ENCODE peak calls at places on chromosomes 12 and 14, in seven cellular contexts. W is OCI-LY7; G is CD8-positive, alpha-beta memory T cell; Q is thoracic aorta; L is HCT116; Z is aorta; D is lower lobe of right lung. C is an unnamed sample.

GRCh38 chr12:44876554-44877275 is 600 bp upstream of the NELL2 start:
- DNase-seq in G (peak), W (peak), Q (no peak), D (no peak), Z (peak), L (no peak), C (peak)

GRCh38 chr12:106214576-106214975 is 33.2 kb downstream of the CKAP4 start:
- DNase-seq in Q (no peak), D (no peak), W (no peak), G (no peak), L (no peak), Z (no peak), C (no peak)

GRCh38 chr14:37597538-37598084 is 2.2 kb downstream of the TTC6 start:
- DNase-seq in Z (no peak), D (no peak), W (no peak), L (no peak), G (no peak), Q (no peak), C (no peak)

GRCh38 chr14:47555333-47555732 is 120.1 kb downstream of the MDGA2 start:
- DNase-seq in L (no peak), D (no peak), W (no peak), Z (no peak), Q (no peak), G (no peak), C (no peak)

GRCh38 chr12:57031228-57031670 is 14.9 kb upstream of the TAC3 start:
- DNase-seq in D (no peak), Q (no peak), L (peak), W (peak), Z (no peak), G (no peak), C (no peak)

GRCh38 chr12:113867258-113867657 is 98.9 kb downstream of the RBM19 start:
- DNase-seq in G (no peak), L (no peak), Q (no peak), D (no peak), W (no peak), Z (no peak), C (no peak)

GRCh38 chr12:1826401-1826800 is 6.0 kb downstream of the LRTM2 start:
- DNase-seq in W (no peak), Q (no peak), D (no peak), Z (no peak), G (no peak), L (no peak), C (no peak)

GRCh38 chr12:1851126-1851791 is 30.9 kb downstream of the LRTM2 start:
- DNase-seq in G (no peak), Z (no peak), Q (no peak), L (no peak), W (no peak), D (no peak), C (no peak)

GRCh38 chr12:24539646-24540045 is 409.3 kb downstream of the BCAT1 start:
- DNase-seq in Z (no peak), D (no peak), W (no peak), L (no peak), Q (no peak), G (no peak), C (no peak)

GRCh38 chr12:51579321-51579850 is 11.6 kb upstream of the SCN8A start:
- DNase-seq in D (no peak), W (no peak), G (no peak), Q (no peak), Z (no peak), L (no peak), C (no peak)

GRCh38 chr14:49882826-49883694 is 9.8 kb upstream of the ARF6 start:
- DNase-seq in D (no peak), Q (no peak), W (no peak), Z (no peak), L (no peak), G (no peak), C (no peak)

GRCh38 chr14:100620437-100621100 is 33.4 kb upstream of the BEGAIN start:
- DNase-seq in Q (no peak), W (no peak), L (no peak), G (no peak), Z (peak), D (no peak), C (no peak)

GRCh38 chr12:3129301-3130052 is 52.3 kb downstream of the TSPAN9 start:
- DNase-seq in D (no peak), W (no peak), Q (no peak), L (no peak), Z (no peak), G (no peak), C (no peak)

GRCh38 chr12:120669055-120669828 is 17.7 kb upstream of the MLEC start:
- DNase-seq in W (peak), Z (peak), L (no peak), G (no peak), D (peak), Q (no peak), C (no peak)

GRCh38 chr12:51636581-51636980 is 45.5 kb downstream of the SCN8A start:
- DNase-seq in W (no peak), Z (no peak), Q (no peak), G (no peak), L (no peak), D (no peak), C (no peak)

GRCh38 chr12:52389313-52390207 is 4.1 kb upstream of the KRT84 start:
- DNase-seq in W (no peak), L (no peak), Z (peak), D (no peak), Q (no peak), G (no peak), C (no peak)

GRCh38 chr14:24179961-24180726 is 8.3 kb downstream of the REC8 start:
- DNase-seq in L (no peak), W (no peak), Z (no peak), Q (no peak), G (no peak), D (no peak), C (no peak)

GRCh38 chr12:6819069-6820030 is 2.3 kb upstream of the GPR162 start:
- DNase-seq in Q (no peak), G (no peak), W (no peak), Z (peak), D (no peak), L (no peak), C (no peak)

GRCh38 chr14:99659333-99659741 is 14.4 kb downstream of the HHIPL1 start:
- DNase-seq in Z (no peak), L (no peak), Q (no peak), G (no peak), W (no peak), D (no peak), C (no peak)

GRCh38 chr14:52553002-52553670 is 500 bp downstream of the GPR137C start:
- DNase-seq in W (peak), Z (peak), D (peak), G (no peak), Q (no peak), L (no peak), C (peak)

GRCh38 chr12:13001725-13002040 is 1.6 kb upstream of the HEBP1 start:
- DNase-seq in Z (no peak), G (no peak), D (no peak), W (no peak), L (no peak), Q (no peak), C (no peak)

GRCh38 chr12:60014441-60014840 is 418.6 kb downstream of the SLC16A7 start:
- DNase-seq in D (no peak), W (no peak), Q (no peak), Z (no peak), G (no peak), L (no peak), C (no peak)

GRCh38 chr12:39622306-39622705 is 2.7 kb upstream of the ABCD2 start:
- DNase-seq in G (no peak), L (no peak), W (peak), Z (no peak), Q (no peak), D (no peak), C (no peak)

GRCh38 chr14:59529189-59529588 is 44.9 kb downstream of the JKAMP start:
- DNase-seq in W (no peak), Q (no peak), L (no peak), G (no peak), D (no peak), Z (no peak), C (no peak)

GRCh38 chr14:92471919-92472318 is 41.7 kb upstream of the RIN3 start:
- DNase-seq in Q (no peak), Z (no peak), L (peak), D (no peak), G (no peak), W (no peak), C (no peak)

DNA sequence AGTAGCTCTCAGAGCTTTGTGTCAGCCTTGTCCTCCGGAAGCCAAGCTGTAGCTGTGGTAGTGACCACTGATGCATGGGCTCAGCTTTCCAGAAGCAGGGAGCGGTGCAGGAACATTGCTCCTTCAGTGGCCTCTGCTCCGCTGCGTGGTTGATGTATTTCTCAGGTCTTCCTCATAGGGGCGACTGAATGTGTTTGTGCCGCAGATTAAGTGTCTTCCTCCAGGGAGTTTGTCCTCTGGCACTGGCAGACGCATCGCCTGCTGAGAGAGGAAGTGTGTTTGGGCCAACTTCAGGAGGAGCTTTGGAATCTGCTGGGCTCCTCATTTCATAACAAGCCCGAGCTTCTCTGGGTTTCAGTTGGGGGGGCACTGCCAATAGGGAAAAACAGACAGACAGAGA is 69.2 kb upstream of the PRIMA1 start:
- DNase-seq in D (no peak), G (no peak), Z (no peak), Q (no peak), W (no peak), L (peak), C (no peak)
- H3K27ac ChIP-seq in D (no peak), G (no peak), Z (no peak), Q (no peak), W (no peak), L (no peak), C (no peak)

GRCh38 chr14:73277376-73277775 is 40.1 kb downstream of the PAPLN start:
- DNase-seq in Q (no peak), D (no peak), W (no peak), L (no peak), Z (no peak), G (no peak), C (no peak)
- H3K27ac ChIP-seq in Q (no peak), D (no peak), W (no peak), L (no peak), Z (no peak), G (no peak), C (no peak)

DNA sequence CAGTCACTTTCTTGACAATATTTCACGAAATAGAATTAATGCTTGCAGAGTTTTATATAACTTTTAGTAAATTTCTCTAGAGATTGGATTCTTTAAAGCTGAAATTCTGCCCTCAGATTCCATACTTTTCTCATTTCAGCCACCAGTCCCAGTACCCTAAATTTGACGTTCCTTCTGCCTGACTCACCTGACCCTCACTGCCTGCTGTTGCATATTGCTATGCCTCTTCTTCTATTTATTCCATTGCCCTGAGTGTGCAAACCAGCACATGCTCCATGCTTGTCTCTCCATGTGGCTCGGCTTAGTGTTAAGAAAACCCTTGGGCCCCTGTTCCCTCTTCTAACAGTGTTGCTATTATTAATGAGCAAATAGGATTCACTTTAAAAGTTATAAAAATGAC is 533.3 kb downstream of the LRFN5 start:
- DNase-seq in G (no peak), D (no peak), L (no peak), Z (no peak), W (no peak), Q (no peak), C (no peak)
- H3K27ac ChIP-seq in G (no peak), D (no peak), L (no peak), Z (no peak), W (no peak), Q (no peak), C (no peak)

GRCh38 chr14:22533739-22534359 is 55.2 kb downstream of the DAD1 start:
- DNase-seq in D (no peak), G (no peak), L (no peak), Z (no peak), Q (no peak), W (no peak), C (no peak)
- H3K27ac ChIP-seq in D (no peak), G (peak), L (no peak), Z (no peak), Q (no peak), W (peak), C (no peak)

DNA sequence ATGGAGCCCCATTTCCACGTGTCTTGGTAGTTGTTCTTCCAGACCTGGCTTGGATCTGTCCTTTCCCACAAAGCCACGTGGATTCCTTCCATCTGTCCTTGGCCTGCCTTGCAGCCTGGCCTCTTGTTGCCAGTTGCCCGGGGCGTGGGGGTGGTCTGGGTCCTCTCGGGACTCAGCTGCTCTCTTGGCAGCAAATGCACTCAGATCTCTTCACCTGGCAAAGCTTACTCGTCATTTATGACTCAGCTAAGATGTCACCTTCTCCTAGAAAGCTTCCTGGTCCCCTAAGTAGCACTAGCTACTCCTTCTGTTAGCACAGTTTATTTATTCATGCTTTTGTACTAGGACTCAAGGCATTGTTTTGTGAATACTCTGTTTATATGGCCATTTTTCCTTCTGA is 13.6 kb downstream of the PLEKHG3 start:
- DNase-seq in W (no peak), D (no peak), G (no peak), L (no peak), Z (no peak), Q (no peak), C (peak)
- H3K27ac ChIP-seq in W (no peak), D (peak), G (no peak), L (peak), Z (peak), Q (peak), C (peak)

DNA sequence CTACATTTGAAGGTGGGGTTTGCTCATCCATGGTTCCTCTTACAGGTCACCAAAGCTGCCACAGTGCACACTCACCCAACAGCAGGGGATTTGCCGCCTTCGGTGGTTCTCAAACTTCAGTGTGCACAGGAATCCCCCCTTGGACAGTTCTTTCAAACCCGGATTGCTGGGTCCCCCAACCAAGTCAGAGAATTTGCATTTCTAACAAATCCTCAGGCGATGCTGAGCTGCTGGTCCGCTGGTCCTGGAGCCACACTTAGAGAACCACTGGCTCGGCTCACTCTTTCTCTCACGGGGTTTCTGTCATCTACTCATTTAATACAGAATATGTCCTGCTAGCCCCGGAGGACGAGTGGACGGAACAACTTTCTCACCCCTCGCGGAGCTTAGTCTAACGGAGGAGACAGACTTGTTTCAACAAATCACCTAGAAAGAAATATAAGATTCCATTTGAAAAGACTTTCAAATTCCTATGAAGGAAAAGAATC is 24.1 kb upstream of the ZFP36L1 start:
- DNase-seq in W (no peak), Q (no peak), G (no peak), Z (no peak), L (no peak), D (no peak), C (no peak)
- H3K27ac ChIP-seq in W (no peak), Q (peak), G (peak), Z (peak), L (peak), D (peak), C (peak)

DNA sequence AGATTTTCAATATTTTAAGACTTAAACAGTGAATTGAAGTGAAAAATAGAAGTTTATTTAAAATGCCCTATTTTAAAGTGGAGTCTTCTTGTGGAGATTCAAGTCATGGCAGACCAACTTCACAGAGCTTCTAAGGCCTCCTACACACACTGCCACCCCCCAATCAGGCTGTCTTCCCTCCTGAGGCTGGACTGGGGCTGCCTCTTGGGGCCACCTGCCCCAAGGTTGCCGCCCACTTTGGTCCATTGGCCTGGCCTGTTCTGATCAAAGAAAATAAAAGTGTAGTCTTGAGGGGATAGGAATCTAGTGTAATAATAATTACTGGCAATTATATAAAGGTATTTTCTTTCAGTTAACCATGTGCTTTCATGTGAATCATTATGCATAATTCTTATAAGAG is 1.3 kb downstream of the GOLT1B start:
- DNase-seq in G (no peak), W (no peak), L (no peak), Q (no peak), D (no peak), Z (no peak), C (peak)
- H3K27ac ChIP-seq in G (no peak), W (no peak), L (no peak), Q (no peak), D (no peak), Z (no peak), C (no peak)

C was measured in left lung.